ENCODE peak calls at places on chromosome 11, in four cellular contexts. One of them, this sample, is unnamed.

GRCh38 chr11:128715691-128716153 is 21.9 kb downstream of the FLI1 start:
- DNase-seq in uterus: no peak
- DNase-seq in sigmoid colon: no peak
- DNase-seq in neural crest cell: no peak
- DNase-seq in this sample: no peak

GRCh38 chr11:32288276-32288675 is 147.1 kb downstream of the WT1 start:
- DNase-seq in uterus: no peak
- DNase-seq in sigmoid colon: no peak
- DNase-seq in neural crest cell: no peak
- DNase-seq in this sample: no peak

GRCh38 chr11:80487952-80488351 is 1047.1 kb upstream of the TENM4 start:
- DNase-seq in uterus: no peak
- DNase-seq in sigmoid colon: no peak
- DNase-seq in neural crest cell: no peak
- DNase-seq in this sample: no peak

GRCh38 chr11:60193687-60194433 is 11.0 kb upstream of the MS4A6A start:
- DNase-seq in uterus: no peak
- DNase-seq in sigmoid colon: no peak
- DNase-seq in neural crest cell: peak; percentile 72
- DNase-seq in this sample: peak; percentile 75

GRCh38 chr11:1888347-1888753 is 3.3 kb downstream of the PRR33 start:
- DNase-seq in uterus: no peak
- DNase-seq in sigmoid colon: peak; percentile 63
- DNase-seq in neural crest cell: no peak
- DNase-seq in this sample: no peak

GRCh38 chr11:126890561-126890960 is 110.0 kb downstream of the KIRREL3 start:
- DNase-seq in uterus: no peak
- DNase-seq in sigmoid colon: no peak
- DNase-seq in neural crest cell: no peak
- DNase-seq in this sample: no peak

GRCh38 chr11:63847363-63847762 is 8.5 kb downstream of the MARK2 start:
- DNase-seq in uterus: no peak
- DNase-seq in sigmoid colon: no peak
- DNase-seq in neural crest cell: no peak
- DNase-seq in this sample: peak; percentile 74

GRCh38 chr11:130390071-130390758 is 38.2 kb downstream of the ADAMTS8 start:
- DNase-seq in uterus: no peak
- DNase-seq in sigmoid colon: no peak
- DNase-seq in neural crest cell: no peak
- DNase-seq in this sample: peak; percentile 47

GRCh38 chr11:65412271-65413076 is 10.1 kb upstream of the NEAT1 start:
- DNase-seq in uterus: no peak
- DNase-seq in sigmoid colon: peak; percentile 62
- DNase-seq in neural crest cell: no peak
- DNase-seq in this sample: no peak

GRCh38 chr11:10208045-10208674 is 85.9 kb downstream of the SBF2 start:
- DNase-seq in uterus: no peak
- DNase-seq in sigmoid colon: no peak
- DNase-seq in neural crest cell: no peak
- DNase-seq in this sample: no peak

DNA sequence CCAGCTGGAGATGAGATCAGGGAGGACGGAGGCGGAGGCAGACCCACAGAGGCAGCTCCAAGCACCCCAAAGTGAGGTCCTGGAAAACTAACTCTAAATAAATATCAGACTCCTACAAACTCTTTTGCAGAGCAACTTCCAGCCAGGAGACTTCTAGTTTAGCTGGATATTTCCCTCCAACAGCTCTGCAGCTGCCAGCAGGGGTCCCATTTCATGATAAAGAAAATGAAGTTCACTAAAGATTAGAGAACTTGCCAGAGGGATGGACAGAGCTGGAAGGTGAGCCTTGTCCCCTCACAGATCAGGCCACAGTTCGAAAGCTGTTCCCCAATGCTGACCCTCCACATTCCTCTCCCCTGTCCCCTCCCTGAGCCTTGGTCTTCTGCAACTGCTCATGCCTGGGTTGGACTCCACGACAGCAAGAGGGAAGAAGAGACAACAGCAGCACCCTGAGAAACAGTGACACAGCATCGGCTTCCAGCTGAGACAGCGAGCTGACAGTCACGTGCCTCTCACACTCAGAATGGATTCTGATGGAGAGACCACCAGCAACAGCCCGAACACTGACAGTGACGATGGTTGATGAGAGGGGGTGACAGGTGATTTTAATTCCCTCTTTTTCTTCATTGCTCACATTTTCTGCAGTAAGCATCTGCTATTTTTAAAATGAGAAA is 5.7 kb downstream of the CARS1 start:
- DNase-seq in uterus: no peak
- DNase-seq in sigmoid colon: no peak
- DNase-seq in neural crest cell: no peak
- DNase-seq in this sample: no peak
- TF ChIP-seq CTCF in uterus: no peak
- TF ChIP-seq CTCF in sigmoid colon: no peak
- TF ChIP-seq CTCF in neural crest cell: peak; percentile 22
- TF ChIP-seq CTCF in this sample: no peak

DNA sequence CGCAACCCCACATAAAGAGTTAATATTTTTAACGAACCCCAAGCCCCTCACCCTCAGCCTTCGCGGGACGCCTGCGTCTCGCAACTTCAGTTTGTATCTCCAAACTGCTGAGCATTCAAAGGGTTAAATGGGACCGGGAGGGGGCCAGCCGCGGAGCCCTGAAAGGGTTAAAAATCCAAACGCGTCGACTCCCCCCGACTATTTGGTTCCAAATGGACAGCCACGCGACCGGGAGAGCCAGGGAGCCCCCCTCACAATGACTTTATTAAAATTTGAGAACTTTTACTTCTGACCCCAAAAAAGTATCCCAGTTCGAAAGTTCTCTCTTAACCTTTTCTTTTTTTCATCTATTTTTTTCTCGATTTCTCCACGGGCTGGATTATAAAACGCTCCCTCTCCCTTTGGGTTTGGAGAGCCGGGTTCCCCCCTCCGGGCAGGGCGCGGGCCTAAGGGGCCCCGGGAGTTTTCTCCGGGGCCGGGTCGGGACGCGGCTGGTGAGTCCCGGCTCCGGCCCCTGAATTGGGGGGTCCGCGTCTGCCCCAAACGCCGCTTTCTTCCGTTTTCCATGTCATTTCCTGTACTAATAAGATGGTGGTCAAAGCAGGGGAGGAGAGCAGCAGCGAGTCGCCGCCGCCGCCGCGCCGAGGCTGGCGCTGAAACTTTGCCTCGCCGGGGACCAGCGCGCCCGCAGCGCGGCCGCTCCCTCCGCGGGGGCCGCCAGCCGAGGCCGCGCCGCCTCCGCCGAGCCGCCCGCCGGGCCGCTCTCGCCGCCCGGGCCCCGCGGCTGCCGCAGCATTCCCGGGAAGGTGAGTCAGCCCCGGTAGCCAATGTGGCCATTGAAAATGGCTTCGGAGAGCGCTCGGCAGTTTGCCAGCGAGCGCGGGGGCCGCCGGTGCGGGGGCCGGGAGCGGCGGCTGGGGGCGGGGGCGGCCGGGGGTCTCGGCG is at the start of gene PRDM11:
- DNase-seq in uterus: peak; percentile 76
- DNase-seq in sigmoid colon: peak; percentile 93
- DNase-seq in neural crest cell: peak; percentile 46
- DNase-seq in this sample: peak; percentile 71
- TF ChIP-seq CTCF in uterus: no peak
- TF ChIP-seq CTCF in sigmoid colon: no peak
- TF ChIP-seq CTCF in neural crest cell: no peak
- TF ChIP-seq CTCF in this sample: no peak

GRCh38 chr11:122665882-122666281 is 10.4 kb downstream of the UBASH3B start:
- DNase-seq in uterus: no peak
- DNase-seq in sigmoid colon: no peak
- DNase-seq in neural crest cell: no peak
- DNase-seq in this sample: no peak
- TF ChIP-seq CTCF in uterus: no peak
- TF ChIP-seq CTCF in sigmoid colon: no peak
- TF ChIP-seq CTCF in neural crest cell: no peak
- TF ChIP-seq CTCF in this sample: no peak

DNA sequence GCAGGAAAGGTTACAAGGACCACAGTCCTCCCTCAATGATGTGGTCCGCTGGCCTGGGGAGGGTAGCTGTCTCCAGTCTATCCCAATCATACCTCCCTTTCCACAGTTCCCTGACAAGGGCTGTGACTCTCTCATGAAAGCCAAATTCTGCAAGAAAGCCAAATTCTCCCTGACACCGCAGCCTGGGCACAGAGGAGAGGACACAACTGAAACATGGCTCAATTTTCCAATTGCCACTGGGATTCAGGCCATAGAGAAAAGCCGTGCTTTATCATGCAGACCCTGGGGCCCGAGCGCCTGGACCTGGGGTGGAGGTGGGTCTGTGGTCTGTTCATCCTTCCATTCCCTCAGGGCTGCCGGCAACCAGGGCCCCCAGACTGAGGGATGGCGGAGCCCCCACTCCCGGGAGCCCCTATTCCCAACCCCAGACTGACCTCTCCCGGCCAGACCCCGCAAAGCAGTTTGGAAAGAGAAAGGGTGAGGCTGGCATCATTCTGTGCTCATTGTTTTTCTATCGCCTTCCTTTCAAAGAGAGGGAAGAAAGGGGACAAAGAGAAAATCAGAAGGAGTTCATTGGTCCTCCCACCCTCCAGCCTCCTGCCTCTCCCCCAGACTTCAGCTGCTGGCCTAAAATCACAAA is 239.5 kb downstream of the BUD13 start:
- DNase-seq in uterus: no peak
- DNase-seq in sigmoid colon: peak; percentile 37
- DNase-seq in neural crest cell: peak; percentile 30
- DNase-seq in this sample: no peak
- TF ChIP-seq CTCF in uterus: no peak
- TF ChIP-seq CTCF in sigmoid colon: no peak
- TF ChIP-seq CTCF in neural crest cell: no peak
- TF ChIP-seq CTCF in this sample: no peak